ENCODE peak calls at places on chromosomes 2 and 18, in six cellular contexts. E is naive thymus-derived CD4-positive, alpha-beta T cell; D is DND-41; F is A549; K is IMR-90; U is neural progenitor cell. P is an unnamed sample.
A peak's percentile ranks its signal among the peaks of the same experiment; 100 is the strongest.

GRCh38 chr2:5528741-5529140 is 163.4 kb upstream of the SOX11 start:
- DNase-seq in E (no peak), D (peak; percentile 7), F (no peak), K (no peak), U (no peak), P (no peak)

GRCh38 chr2:233487748-233488345 is 78.7 kb downstream of the USP40 start:
- DNase-seq in E (no peak), D (no peak), F (peak; percentile 68), K (peak; percentile 4), U (no peak), P (no peak)

GRCh38 chr2:73283545-73284295 is 558 bp downstream of the FBXO41 start:
- DNase-seq in E (no peak), D (peak; percentile 41), F (no peak), K (no peak), U (peak; percentile 27), P (no peak)

GRCh38 chr2:191867507-191867847 is 20.6 kb upstream of the CAVIN2 start:
- DNase-seq in E (no peak), D (no peak), F (no peak), K (no peak), U (no peak), P (no peak)

GRCh38 chr2:96145028-96145939 is at the start of gene DUSP2:
- DNase-seq in E (peak; percentile 82), D (peak; percentile 87), F (peak; percentile 41), K (peak; percentile 59), U (peak; percentile 81), P (peak; percentile 92)

GRCh38 chr2:120175000-120175581 is 48.1 kb downstream of the TMEM185B start:
- DNase-seq in E (no peak), D (peak; percentile 38), F (peak; percentile 54), K (peak; percentile 79), U (peak; percentile 73), P (no peak)

GRCh38 chr18:58911766-58912165 is 47.1 kb downstream of the ZNF532 start:
- DNase-seq in E (no peak), D (no peak), F (peak; percentile 17), K (peak; percentile 34), U (no peak), P (no peak)

GRCh38 chr2:151851761-151852160 is 23.5 kb upstream of the ARL5A start:
- DNase-seq in E (no peak), D (no peak), F (no peak), K (no peak), U (peak; percentile 10), P (no peak)

GRCh38 chr18:46060359-46060841 is 11.7 kb downstream of the PSTPIP2 start:
- DNase-seq in E (no peak), D (no peak), F (no peak), K (no peak), U (no peak), P (no peak)

GRCh38 chr18:24270937-24271380 is 126.7 kb downstream of the OSBPL1A start:
- DNase-seq in E (no peak), D (no peak), F (peak; percentile 29), K (peak; percentile 63), U (peak; percentile 46), P (no peak)

GRCh38 chr2:42877532-42877931 is 85.1 kb upstream of the HAAO start:
- DNase-seq in E (no peak), D (no peak), F (no peak), K (no peak), U (no peak), P (no peak)

GRCh38 chr2:219538488-219539294 is 4.9 kb downstream of the CHPF start:
- DNase-seq in E (no peak), D (no peak), F (no peak), K (peak; percentile 25), U (no peak), P (peak; percentile 14)

GRCh38 chr2:28528206-28528605 is 32.3 kb downstream of the PLB1 start:
- DNase-seq in E (no peak), D (no peak), F (no peak), K (no peak), U (no peak), P (no peak)

GRCh38 chr2:151306621-151307020 is 17.2 kb upstream of the NMI start:
- DNase-seq in E (no peak), D (no peak), F (no peak), K (peak; percentile 86), U (no peak), P (no peak)

GRCh38 chr2:203688798-203689197 is 17.6 kb upstream of the CD28 start:
- DNase-seq in E (no peak), D (no peak), F (no peak), K (peak; percentile 78), U (peak; percentile 6), P (no peak)

GRCh38 chr2:96091711-96092579 is 24.4 kb downstream of the ADRA2B start:
- DNase-seq in E (no peak), D (peak; percentile 4), F (no peak), K (no peak), U (no peak), P (no peak)

GRCh38 chr2:10817413-10817812 is 4.8 kb upstream of the PDIA6 start:
- DNase-seq in E (no peak), D (peak; percentile 20), F (no peak), K (no peak), U (peak; percentile 68), P (no peak)

GRCh38 chr2:126902152-126902835 is 3.6 kb downstream of the TEX51 start:
- DNase-seq in E (no peak), D (no peak), F (no peak), K (no peak), U (no peak), P (no peak)

GRCh38 chr2:97951155-97951670 is 44.5 kb downstream of the TMEM131 start:
- DNase-seq in E (no peak), D (no peak), F (no peak), K (peak; percentile 9), U (no peak), P (no peak)

GRCh38 chr2:235467586-235467985 is 26.3 kb upstream of the AGAP1 start:
- DNase-seq in E (no peak), D (no peak), F (no peak), K (peak; percentile 76), U (no peak), P (no peak)

GRCh38 chr2:66439291-66440010 is 4.5 kb downstream of the MEIS1 start:
- DNase-seq in E (no peak), D (no peak), F (no peak), K (no peak), U (peak; percentile 66), P (no peak)

GRCh38 chr2:26724004-26724750 is 31.7 kb downstream of the KCNK3 start:
- DNase-seq in E (no peak), D (no peak), F (peak; percentile 98), K (peak; percentile 80), U (no peak), P (no peak)

GRCh38 chr2:228548230-228548629 is 366.7 kb upstream of the SPHKAP start:
- DNase-seq in E (no peak), D (no peak), F (no peak), K (peak; percentile 41), U (no peak), P (no peak)

GRCh38 chr2:177983183-177983788 is 89.3 kb downstream of the PDE11A start:
- DNase-seq in E (no peak), D (peak; percentile 33), F (peak; percentile 71), K (peak; percentile 71), U (peak; percentile 69), P (no peak)

GRCh38 chr2:4047961-4048891 is 344.9 kb downstream of the DCDC2C start:
- DNase-seq in E (no peak), D (peak; percentile 65), F (no peak), K (no peak), U (no peak), P (no peak)

GRCh38 chr2:172484706-172485105 is 57.3 kb downstream of the ITGA6 start:
- DNase-seq in E (no peak), D (no peak), F (no peak), K (no peak), U (no peak), P (no peak)

GRCh38 chr2:172478353-172478752 is 51.0 kb downstream of the ITGA6 start:
- DNase-seq in E (no peak), D (no peak), F (no peak), K (no peak), U (no peak), P (no peak)

GRCh38 chr2:172481507-172482262 is 54.3 kb downstream of the ITGA6 start:
- DNase-seq in E (no peak), D (no peak), F (no peak), K (no peak), U (no peak), P (no peak)

GRCh38 chr2:172484253-172484652 is 56.9 kb downstream of the ITGA6 start:
- DNase-seq in E (no peak), D (no peak), F (peak; percentile 24), K (peak; percentile 34), U (no peak), P (no peak)

GRCh38 chr2:172480301-172481218 is 53.2 kb downstream of the ITGA6 start:
- DNase-seq in E (no peak), D (no peak), F (no peak), K (peak; percentile 20), U (no peak), P (no peak)
- H3K27ac ChIP-seq in E (peak overlapping the region; percentile 45), D (no peak overlapping the region), F (no peak overlapping the region), K (no peak overlapping the region), U (no peak overlapping the region), P (no peak overlapping the region)

GRCh38 chr18:63534615-63535014 is 7.6 kb upstream of the SERPINB12 start:
- DNase-seq in E (no peak), D (no peak), F (no peak), K (no peak), U (no peak), P (no peak)
- H3K27ac ChIP-seq in E (no peak overlapping the region), D (no peak overlapping the region), F (no peak overlapping the region), K (no peak overlapping the region), U (no peak overlapping the region), P (no peak overlapping the region)

DNA sequence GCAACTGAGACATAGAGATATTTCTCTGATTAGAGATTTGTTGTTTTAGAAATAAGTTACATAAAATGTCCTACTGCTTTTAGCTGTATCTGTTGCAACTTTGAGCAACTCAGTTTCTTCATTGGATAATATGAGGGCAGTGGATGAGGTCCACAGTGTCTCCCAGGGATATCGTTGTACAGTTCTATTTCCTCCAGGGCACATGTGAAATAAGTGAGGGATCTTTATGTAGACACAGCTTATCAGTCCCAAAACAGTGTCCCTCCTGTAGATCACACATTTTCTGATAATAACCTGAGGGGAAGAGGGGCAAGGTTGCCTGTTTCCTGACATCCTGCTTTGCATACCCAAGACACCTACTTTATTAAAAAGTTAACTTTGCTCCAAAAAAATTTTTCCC is 1231.2 kb upstream of the ZEB2 start:
- DNase-seq in E (no peak), D (no peak), F (no peak), K (no peak), U (no peak), P (no peak)
- H3K27ac ChIP-seq in E (no peak overlapping the region), D (no peak overlapping the region), F (no peak overlapping the region), K (no peak overlapping the region), U (no peak overlapping the region), P (no peak overlapping the region)

GRCh38 chr2:38099096-38099997 is 23.4 kb upstream of the CYP1B1 start:
- DNase-seq in E (no peak), D (no peak), F (no peak), K (no peak), U (peak; percentile 72), P (no peak)
- H3K27ac ChIP-seq in E (no peak overlapping the region), D (no peak overlapping the region), F (no peak overlapping the region), K (no peak overlapping the region), U (no peak overlapping the region), P (no peak overlapping the region)

GRCh38 chr2:75113217-75113616 is 86.1 kb downstream of the TACR1 start:
- DNase-seq in E (no peak), D (no peak), F (no peak), K (no peak), U (no peak), P (no peak)

GRCh38 chr2:75108937-75109482 is 90.3 kb downstream of the TACR1 start:
- DNase-seq in E (no peak), D (no peak), F (no peak), K (no peak), U (peak; percentile 6), P (no peak)
- H3K27ac ChIP-seq in E (no peak overlapping the region), D (no peak overlapping the region), F (no peak overlapping the region), K (no peak overlapping the region), U (no peak overlapping the region), P (no peak overlapping the region)